ENCODE peak calls at places on chromosomes 6 and 20, in ten cellular contexts. R is T-cell; L is H1; K is HS-27A; J is HL-60; Y is NCI-H446; I is SK-MEL-5; D is astrocyte of the spinal cord; G is effector CD4-positive, alpha-beta T cell; F is NCI-H345. V is an unnamed sample.

GRCh38 chr6:42007286-42007685 is 43.0 kb upstream of the TAF8 start:
- DNase-seq in K (no peak), Y (no peak), F (no peak), L (no peak), D (no peak), R (no peak), I (peak; percentile 98), G (no peak), J (no peak), V (no peak)

GRCh38 chr6:43682724-43683429 is 4.7 kb downstream of the MRPS18A start:
- DNase-seq in R (no peak), F (no peak), D (no peak), K (no peak), I (no peak), Y (no peak), G (no peak), L (no peak), J (no peak), V (no peak)

GRCh38 chr6:11632795-11633511 is 95.4 kb downstream of the TMEM170B start:
- DNase-seq in I (no peak), G (no peak), K (no peak), L (no peak), J (no peak), D (peak; percentile 85), F (no peak), R (no peak), Y (no peak), V (no peak)

GRCh38 chr20:20685635-20686034 is 26.8 kb downstream of the RALGAPA2 start:
- DNase-seq in I (no peak), L (no peak), D (no peak), F (no peak), J (no peak), K (no peak), G (no peak), R (no peak), Y (peak; percentile 94), V (no peak)

GRCh38 chr20:38063911-38064310 is 30.4 kb downstream of the RPRD1B start:
- DNase-seq in D (no peak), I (no peak), R (no peak), G (no peak), K (no peak), J (no peak), L (no peak), F (no peak), Y (no peak), V (no peak)

GRCh38 chr6:126228001-126228791 is 111.7 kb upstream of the CENPW start:
- DNase-seq in Y (no peak), I (no peak), G (no peak), R (no peak), F (peak; percentile 33), D (no peak), J (no peak), L (no peak), K (no peak), V (no peak)

GRCh38 chr6:142489722-142490610 is 188.2 kb downstream of the ADGRG6 start:
- DNase-seq in G (no peak), F (no peak), L (no peak), K (no peak), J (no peak), Y (no peak), I (no peak), D (peak; percentile 47), R (no peak), V (no peak)

GRCh38 chr6:3398755-3399671 is 57.8 kb downstream of the SLC22A23 start:
- DNase-seq in Y (no peak), F (no peak), R (no peak), D (no peak), J (no peak), G (no peak), L (no peak), I (no peak), K (no peak), V (no peak)

GRCh38 chr20:2236266-2236665 is 59.5 kb upstream of the TGM3 start:
- DNase-seq in I (no peak), D (no peak), G (no peak), R (no peak), K (no peak), Y (no peak), F (no peak), L (no peak), J (no peak), V (peak; percentile 18)

GRCh38 chr6:105483492-105483891 is 80.6 kb upstream of the PREP start:
- DNase-seq in I (no peak), F (no peak), L (no peak), G (no peak), R (no peak), Y (no peak), K (no peak), D (peak; percentile 61), J (no peak), V (no peak)

GRCh38 chr6:8589941-8590676 is 154.8 kb upstream of the SLC35B3 start:
- DNase-seq in J (no peak), G (no peak), I (peak; percentile 56), L (no peak), Y (no peak), R (no peak), D (no peak), F (no peak), K (no peak), V (no peak)

GRCh38 chr20:56431451-56431850 is 19.4 kb downstream of the CASS4 start:
- DNase-seq in J (no peak), G (no peak), F (no peak), I (peak; percentile 78), R (no peak), Y (no peak), L (no peak), D (no peak), K (no peak), V (no peak)

GRCh38 chr6:28983838-28984237 is 21.3 kb downstream of the ZNF311 start:
- DNase-seq in K (no peak), F (no peak), Y (no peak), G (no peak), R (no peak), I (no peak), J (no peak), D (no peak), L (no peak), V (no peak)

GRCh38 chr6:127148511-127148910 is 30.0 kb downstream of the RSPO3 start:
- DNase-seq in R (no peak), J (no peak), D (peak; percentile 12), I (no peak), G (no peak), Y (no peak), F (no peak), L (no peak), K (no peak), V (no peak)

GRCh38 chr6:21664263-21665081 is 70.9 kb downstream of the SOX4 start:
- DNase-seq in F (peak; percentile 15), G (no peak), I (no peak), K (no peak), L (no peak), D (peak; percentile 27), Y (no peak), J (peak; percentile 4), R (no peak), V (no peak)

GRCh38 chr6:107629545-107630147 is 139.7 kb downstream of the SOBP start:
- DNase-seq in J (no peak), I (no peak), G (no peak), D (no peak), F (peak; percentile 96), K (no peak), R (no peak), L (no peak), Y (no peak), V (no peak)

GRCh38 chr6:5989141-5989723 is 17.5 kb downstream of the NRN1 start:
- DNase-seq in D (no peak), Y (no peak), I (no peak), F (no peak), J (peak; percentile 89), L (no peak), G (no peak), R (no peak), K (no peak), V (no peak)

GRCh38 chr20:9103955-9104354 is 35.1 kb downstream of the PLCB4 start:
- DNase-seq in K (peak; percentile 52), I (no peak), Y (peak; percentile 88), F (no peak), D (no peak), L (no peak), J (no peak), G (no peak), R (no peak), V (no peak)

GRCh38 chr6:22575190-22575589 is 5.8 kb downstream of the HDGFL1 start:
- DNase-seq in G (no peak), J (no peak), L (no peak), I (no peak), R (no peak), Y (no peak), D (peak; percentile 48), F (no peak), K (no peak), V (no peak)

GRCh38 chr6:353642-354614 is 37.6 kb upstream of the IRF4 start:
- DNase-seq in R (no peak), J (no peak), D (no peak), I (no peak), L (no peak), G (no peak), F (no peak), Y (no peak), K (no peak), V (no peak)

GRCh38 chr6:101747711-101748110 is 354.2 kb downstream of the GRIK2 start:
- DNase-seq in I (no peak), J (no peak), G (no peak), Y (peak; percentile 16), R (no peak), F (no peak), L (no peak), K (no peak), D (no peak), V (peak; percentile 2)

GRCh38 chr20:39961667-39962066 is 727.4 kb downstream of the MAFB start:
- DNase-seq in F (peak; percentile 14), I (no peak), L (no peak), Y (peak; percentile 53), K (no peak), D (no peak), J (no peak), G (no peak), R (no peak), V (no peak)

GRCh38 chr6:150273457-150274309 is 95.1 kb upstream of the IYD start:
- DNase-seq in K (no peak), F (no peak), J (no peak), D (peak; percentile 75), I (no peak), G (no peak), R (no peak), Y (no peak), L (no peak), V (no peak)

GRCh38 chr20:3245711-3246110 is 6.7 kb upstream of the SLC4A11 start:
- DNase-seq in I (no peak), D (no peak), L (no peak), Y (no peak), G (no peak), R (no peak), K (no peak), J (no peak), F (no peak), V (no peak)

GRCh38 chr6:74731921-74732320 is 473.9 kb downstream of the COL12A1 start:
- DNase-seq in J (no peak), G (no peak), K (no peak), F (no peak), R (no peak), D (peak; percentile 88), I (no peak), L (no peak), Y (no peak), V (no peak)

GRCh38 chr20:8018928-8019177 is 708 bp downstream of the TMX4 start:
- DNase-seq in G (no peak), F (peak; percentile 83), K (peak; percentile 40), L (no peak), Y (no peak), J (no peak), I (no peak), R (peak; percentile 61), D (peak; percentile 50), V (no peak)

GRCh38 chr6:50819906-50820589 is 1.4 kb downstream of the TFAP2B start:
- DNase-seq in L (no peak), F (no peak), G (no peak), D (no peak), Y (no peak), R (no peak), I (no peak), J (no peak), K (no peak), V (no peak)

GRCh38 chr20:45303586-45304463 is 2.8 kb upstream of the RBPJL start:
- DNase-seq in Y (no peak), F (no peak), G (no peak), I (no peak), R (no peak), J (no peak), L (no peak), D (no peak), K (no peak), V (no peak)

V was measured in erythroblast.